ENCODE peak calls at places on chromosome 20, in four cellular contexts. L is HEK293T, M is HepG2, X is K562. P is an unnamed sample.

GRCh38 chr20:22904905-22905304 is 130.2 kb upstream of the SSTR4 start:
- DNase-seq in L (no peak), M (no peak), X (no peak), P (no peak)

GRCh38 chr20:3658708-3659491 is 4.3 kb downstream of the GFRA4 start:
- DNase-seq in L (no peak), M (peak; percentile 81), X (no peak), P (no peak)

GRCh38 chr20:7937328-7937727 is 2.9 kb downstream of the HAO1 start:
- DNase-seq in L (no peak), M (no peak), X (no peak), P (no peak)

GRCh38 chr20:4369798-4370124 is 351.9 kb upstream of the PRND start:
- DNase-seq in L (no peak), M (no peak), X (no peak), P (no peak)

GRCh38 chr20:10357061-10357708 is 76.8 kb downstream of the MKKS start:
- DNase-seq in L (no peak), M (no peak), X (no peak), P (no peak)

GRCh38 chr20:50191065-50191565 is 485 bp downstream of the CEBPB start:
- DNase-seq in L (no peak), M (no peak), X (peak; percentile 75), P (no peak)

GRCh38 chr20:14991023-14991422 is 653.6 kb upstream of the FLRT3 start:
- DNase-seq in L (no peak), M (peak; percentile 91), X (no peak), P (no peak)

GRCh38 chr20:19889011-19889953 is 127.9 kb upstream of the NAA20 start:
- DNase-seq in L (no peak), M (no peak), X (no peak), P (no peak)

GRCh38 chr20:41524980-41525613 is 93.1 kb downstream of the CHD6 start:
- DNase-seq in L (no peak), M (no peak), X (no peak), P (no peak)

GRCh38 chr20:23225407-23226060 is 125.1 kb upstream of the NXT1 start:
- DNase-seq in L (no peak), M (no peak), X (no peak), P (no peak)

GRCh38 chr20:25229486-25230176 is 18.3 kb upstream of the PYGB start:
- DNase-seq in L (no peak), M (no peak), X (no peak), P (no peak)

GRCh38 chr20:50304501-50304856 is 113.8 kb downstream of the CEBPB start:
- DNase-seq in L (no peak), M (no peak), X (no peak), P (no peak)

GRCh38 chr20:55172310-55173002 is 697.1 kb downstream of the DOK5 start:
- DNase-seq in L (no peak), M (no peak), X (no peak), P (no peak)

GRCh38 chr20:22762576-22763256 is 178.3 kb upstream of the FOXA2 start:
- DNase-seq in L (no peak), M (no peak), X (no peak), P (no peak)

GRCh38 chr20:63739129-63740069 is at the start of gene SLC2A4RG:
- DNase-seq in L (peak; percentile 94), M (peak; percentile 94), X (peak; percentile 96), P (peak; percentile 58)

GRCh38 chr20:2652724-2653510 is 485 bp downstream of the NOP56 start:
- DNase-seq in L (peak; percentile 45), M (peak; percentile 30), X (no peak), P (no peak)

GRCh38 chr20:59018817-59019216 is 412 bp upstream of the TUBB1 start:
- DNase-seq in L (no peak), M (no peak), X (no peak), P (no peak)

GRCh38 chr20:58890454-58891075 is 38.0 kb downstream of the GNAS start:
- DNase-seq in L (peak; percentile 36), M (peak; percentile 85), X (no peak), P (peak; percentile 65)

GRCh38 chr20:54622338-54623280 is 147.2 kb downstream of the DOK5 start:
- DNase-seq in L (no peak), M (no peak), X (no peak), P (no peak)

GRCh38 chr20:47296950-47297349 is 59.5 kb downstream of the ZMYND8 start:
- DNase-seq in L (no peak), M (no peak), X (no peak), P (no peak)

GRCh38 chr20:3889489-3890409 is 562 bp downstream of the PANK2 start:
- DNase-seq in L (no peak), M (peak; percentile 33), X (peak; percentile 72), P (peak; percentile 26)

GRCh38 chr20:64136004-64136710 is 28.1 kb upstream of the MYT1 start:
- DNase-seq in L (no peak), M (no peak), X (no peak), P (no peak)

GRCh38 chr20:385448-385847 is 4.9 kb downstream of the TRIB3 start:
- DNase-seq in L (no peak), M (no peak), X (no peak), P (no peak)

DNA sequence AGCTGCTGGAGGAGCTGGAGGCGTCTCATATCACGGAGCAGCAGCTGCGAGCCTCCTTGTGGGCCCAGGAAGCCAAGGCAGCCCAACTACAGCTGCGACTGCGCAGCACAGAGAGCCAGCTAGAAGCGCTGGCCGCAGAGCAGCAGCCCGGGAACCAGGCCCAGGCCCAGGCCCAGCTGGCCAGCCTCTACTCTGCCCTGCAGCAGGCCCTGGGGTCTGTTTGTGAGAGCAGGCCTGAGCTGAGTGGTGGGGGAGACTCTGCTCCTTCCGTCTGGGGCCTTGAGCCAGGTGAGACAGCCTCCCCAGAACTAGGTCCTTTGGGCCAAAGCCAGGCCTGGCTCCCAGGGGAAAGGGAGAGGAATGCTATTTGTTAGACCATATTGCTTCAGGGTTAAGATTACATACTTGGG is 31.7 kb downstream of the C20orf173 start:
- DNase-seq in L (no peak), M (no peak), X (no peak), P (no peak)
- TF ChIP-seq ELF4 in L (no peak), M (no peak), X (no peak), P (no peak)

GRCh38 chr20:33673115-33673410 is 1.2 kb downstream of the NECAB3 start:
- DNase-seq in L (no peak), M (no peak), X (no peak), P (no peak)

GRCh38 chr20:33673411-33674293 is 576 bp downstream of the NECAB3 start:
- DNase-seq in L (no peak), M (no peak), X (peak; percentile 72), P (no peak)

GRCh38 chr20:33671573-33672288 is 2.5 kb downstream of the NECAB3 start:
- DNase-seq in L (no peak), M (no peak), X (no peak), P (no peak)

GRCh38 chr20:33670715-33671499 is 3.3 kb downstream of the NECAB3 start:
- DNase-seq in L (no peak), M (no peak), X (no peak), P (no peak)

GRCh38 chr20:33672426-33673114 is 1.7 kb downstream of the NECAB3 start:
- DNase-seq in L (no peak), M (no peak), X (peak; percentile 60), P (no peak)
- TF ChIP-seq ELF4 in L (no peak), M (no peak), X (no peak), P (no peak)

DNA sequence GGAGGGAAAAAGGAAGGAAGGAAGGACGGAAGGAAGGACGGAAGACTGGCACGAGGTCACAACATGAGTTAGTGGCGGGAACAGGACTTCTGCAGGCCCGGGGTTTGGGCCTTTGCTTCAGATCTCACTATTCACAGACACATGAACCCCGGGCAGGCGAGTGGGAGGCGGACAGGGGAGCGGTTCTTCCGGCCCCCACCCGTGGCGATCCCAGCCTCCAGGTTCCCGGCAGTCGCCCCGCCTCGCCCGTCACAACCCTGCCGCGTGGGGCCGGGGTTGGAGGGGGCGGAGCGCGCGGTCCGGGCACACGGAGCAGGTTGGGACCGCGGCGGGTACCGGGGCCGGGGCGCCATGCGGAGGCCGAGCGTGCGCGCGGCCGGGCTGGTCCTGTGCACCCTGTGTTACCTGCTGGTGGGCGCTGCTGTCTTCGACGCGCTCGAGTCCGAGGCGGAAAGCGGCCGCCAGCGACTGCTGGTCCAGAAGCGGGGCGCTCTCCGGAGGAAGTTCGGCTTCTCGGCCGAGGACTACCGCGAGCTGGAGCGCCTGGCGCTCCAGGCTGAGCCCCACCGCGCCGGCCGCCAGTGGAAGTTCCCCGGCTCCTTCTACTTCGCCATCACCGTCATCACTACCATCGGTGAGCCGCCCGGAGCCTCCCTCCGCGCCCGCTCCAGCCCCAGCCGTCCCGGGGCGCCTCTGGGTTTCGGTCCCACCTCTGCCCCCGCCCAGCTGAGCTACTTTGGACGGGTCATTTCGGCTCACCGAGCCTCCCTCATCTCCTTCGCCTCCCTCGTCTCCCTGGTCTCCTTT is at the start of gene KCNK15:
- DNase-seq in L (no peak), M (no peak), X (peak; percentile 74), P (peak; percentile 57)
- TF ChIP-seq ELF4 in L (no peak), M (no peak), X (no peak), P (no peak)

GRCh38 chr20:38897267-38897666 is 28.9 kb upstream of the FAM83D start:
- DNase-seq in L (no peak), M (no peak), X (no peak), P (no peak)
- TF ChIP-seq ELF4 in L (no peak), M (no peak), X (no peak), P (no peak)